ENCODE peak calls at places on chromosomes 6 and 20, in five cellular contexts. Q is stomach, N is transverse colon, X is GM12878, Y is suprapubic skin. L is an unnamed sample.

GRCh38 chr20:21202284-21202683 is 76.4 kb downstream of the KIZ start:
- DNase-seq in X (no peak), N (no peak), Q (no peak), Y (no peak), L (peak; percentile 12)

GRCh38 chr6:142913036-142913510 is 31.9 kb downstream of the HIVEP2 start:
- DNase-seq in Q (no peak), Y (no peak), X (peak; percentile 92), N (no peak), L (no peak)

GRCh38 chr20:37911838-37912273 is 8.9 kb downstream of the VSTM2L start:
- DNase-seq in Y (no peak), Q (no peak), N (peak; percentile 30), X (no peak), L (no peak)

GRCh38 chr6:106997392-106998257 is 23.1 kb upstream of the CD24 start:
- DNase-seq in Y (no peak), X (peak; percentile 12), N (peak; percentile 63), Q (peak; percentile 53), L (no peak)

GRCh38 chr6:46933751-46934150 is 12.0 kb upstream of the ADGRF5 start:
- DNase-seq in Y (no peak), N (no peak), X (no peak), Q (no peak), L (no peak)

GRCh38 chr6:79009819-79010218 is 68.2 kb downstream of the PHIP start:
- DNase-seq in Q (no peak), X (no peak), Y (no peak), N (no peak), L (no peak)

GRCh38 chr6:41021832-41022231 is 17.2 kb downstream of the UNC5CL start:
- DNase-seq in Q (no peak), X (no peak), N (no peak), Y (no peak), L (no peak)

GRCh38 chr6:17281497-17282481 is 628 bp downstream of the RBM24 start:
- DNase-seq in N (peak; percentile 14), Q (no peak), X (no peak), Y (peak; percentile 69), L (no peak)

GRCh38 chr6:166566026-166567011 is 20.2 kb downstream of the RAMACL start:
- DNase-seq in Y (no peak), N (no peak), X (no peak), Q (no peak), L (no peak)

GRCh38 chr6:37006793-37007339 is 1.4 kb downstream of the FGD2 start:
- DNase-seq in Y (no peak), Q (no peak), X (no peak), N (no peak), L (no peak)

GRCh38 chr6:31620586-31621319 is at the start of gene PRRC2A:
- DNase-seq in X (no peak), N (peak; percentile 96), Y (peak; percentile 98), Q (peak; percentile 97), L (peak; percentile 94)

GRCh38 chr6:15474196-15474595 is 188.6 kb downstream of the DTNBP1 start:
- DNase-seq in N (no peak), Q (no peak), X (no peak), Y (no peak), L (no peak)

DNA sequence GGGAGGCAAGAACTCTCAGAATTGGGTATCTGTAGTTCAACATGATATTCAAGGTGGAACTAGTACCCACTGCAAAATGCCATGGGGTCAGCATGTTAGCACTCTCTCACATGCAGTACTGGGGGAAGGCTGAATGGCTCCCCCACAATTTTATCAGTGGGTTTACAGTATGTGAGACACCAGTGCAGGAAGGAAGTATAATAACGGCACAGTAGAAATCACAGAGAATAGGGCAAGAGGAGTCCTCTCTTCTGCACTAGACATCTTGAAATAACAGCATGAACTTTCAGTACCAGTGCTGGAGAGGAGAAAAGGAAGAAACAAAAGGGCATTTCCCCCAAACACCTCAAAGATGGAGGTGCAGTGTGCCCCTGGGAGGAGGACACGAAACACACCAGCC is 1.5 kb downstream of the SLC35B2 start:
- DNase-seq in N (no peak), Q (no peak), Y (no peak), X (no peak), L (no peak)
- TF ChIP-seq POLR2AphosphoS5 in N (no peak), Q (no peak), Y (no peak), X (no peak), L (no peak)

GRCh38 chr20:31570735-31571617 is 34.1 kb upstream of the ID1 start:
- DNase-seq in Q (no peak), N (peak; percentile 25), Y (peak; percentile 78), X (no peak), L (no peak)
- TF ChIP-seq EP300 in Q (no peak), N (no peak), Y (no peak), X (no peak), L (no peak)

DNA sequence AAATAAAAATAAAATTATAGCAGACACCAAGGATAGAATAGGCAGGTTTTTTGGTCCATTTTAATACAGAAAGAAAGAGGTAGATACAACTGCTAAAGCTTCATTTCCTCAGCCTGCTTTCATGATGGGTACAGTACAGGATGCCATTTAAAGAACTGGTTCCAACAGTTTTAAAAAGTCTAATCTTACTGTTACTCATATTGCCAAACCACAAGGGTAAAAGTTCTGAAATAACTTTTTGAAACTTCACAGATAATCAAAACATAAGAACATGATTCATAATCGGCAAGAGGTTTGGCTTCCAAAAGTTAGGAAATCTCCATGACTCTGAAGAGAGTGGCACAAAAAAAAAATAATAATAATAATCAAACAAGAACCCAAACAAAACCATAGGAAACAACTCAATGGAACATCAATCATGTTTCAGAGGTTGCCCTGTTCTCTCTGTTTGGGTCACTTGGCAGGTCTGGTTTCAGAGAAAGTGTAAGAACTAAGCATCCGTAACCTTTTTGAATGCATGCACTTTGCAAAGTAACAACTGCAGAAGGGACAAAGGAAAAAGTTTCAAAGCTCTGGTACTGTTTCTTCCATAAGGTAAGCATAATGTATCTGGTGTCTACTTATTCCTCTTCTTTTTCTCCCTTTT is 79.7 kb downstream of the SMLR1 start:
- DNase-seq in N (no peak), Y (no peak), Q (no peak), X (no peak), L (no peak)
- TF ChIP-seq POLR2AphosphoS5 in N (no peak), Y (no peak), Q (no peak), X (no peak), L (no peak)

GRCh38 chr6:34768148-34768547 is 10.8 kb downstream of the SNRPC start:
- DNase-seq in Q (no peak), X (no peak), Y (no peak), N (no peak), L (no peak)

GRCh38 chr6:34772940-34773339 is 15.6 kb downstream of the SNRPC start:
- DNase-seq in N (no peak), Y (no peak), X (no peak), Q (no peak), L (no peak)

GRCh38 chr6:34774967-34775366 is 16.9 kb upstream of the BLTP3A start:
- DNase-seq in N (no peak), Y (no peak), Q (no peak), X (no peak), L (no peak)

GRCh38 chr6:34771727-34772126 is 14.4 kb downstream of the SNRPC start:
- DNase-seq in X (no peak), Y (no peak), N (no peak), Q (no peak), L (no peak)

DNA sequence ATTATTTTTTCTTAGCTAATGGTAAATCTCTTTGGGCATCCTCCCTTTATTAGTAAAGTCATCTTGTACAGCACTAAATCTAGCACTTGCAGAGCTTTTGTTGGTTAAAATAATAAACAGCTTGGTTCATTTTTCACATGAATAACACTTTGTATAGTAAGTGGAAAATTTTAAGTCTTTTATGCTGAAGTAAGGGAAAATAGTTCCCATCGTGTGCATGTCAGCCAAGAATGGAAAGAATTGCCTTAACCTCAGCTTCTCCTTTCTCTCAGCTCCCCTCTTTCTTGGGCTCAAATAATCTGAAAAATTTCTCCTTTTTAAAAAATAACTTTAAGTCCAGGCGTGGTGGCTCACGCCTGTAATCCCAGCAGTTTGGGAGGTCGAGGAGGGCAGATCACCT is 16.6 kb downstream of the SNRPC start:
- DNase-seq in X (no peak), Q (no peak), N (no peak), Y (no peak), L (no peak)
- TF ChIP-seq EP300 in X (no peak), Q (no peak), N (no peak), Y (no peak), L (no peak)

GRCh38 chr6:148885154-148885870 is 138.5 kb downstream of the UST start:
- DNase-seq in Q (no peak), N (no peak), X (no peak), Y (no peak), L (peak; percentile 55)
- TF ChIP-seq POLR2AphosphoS5 in Q (no peak), N (no peak), X (no peak), Y (no peak), L (no peak)

DNA sequence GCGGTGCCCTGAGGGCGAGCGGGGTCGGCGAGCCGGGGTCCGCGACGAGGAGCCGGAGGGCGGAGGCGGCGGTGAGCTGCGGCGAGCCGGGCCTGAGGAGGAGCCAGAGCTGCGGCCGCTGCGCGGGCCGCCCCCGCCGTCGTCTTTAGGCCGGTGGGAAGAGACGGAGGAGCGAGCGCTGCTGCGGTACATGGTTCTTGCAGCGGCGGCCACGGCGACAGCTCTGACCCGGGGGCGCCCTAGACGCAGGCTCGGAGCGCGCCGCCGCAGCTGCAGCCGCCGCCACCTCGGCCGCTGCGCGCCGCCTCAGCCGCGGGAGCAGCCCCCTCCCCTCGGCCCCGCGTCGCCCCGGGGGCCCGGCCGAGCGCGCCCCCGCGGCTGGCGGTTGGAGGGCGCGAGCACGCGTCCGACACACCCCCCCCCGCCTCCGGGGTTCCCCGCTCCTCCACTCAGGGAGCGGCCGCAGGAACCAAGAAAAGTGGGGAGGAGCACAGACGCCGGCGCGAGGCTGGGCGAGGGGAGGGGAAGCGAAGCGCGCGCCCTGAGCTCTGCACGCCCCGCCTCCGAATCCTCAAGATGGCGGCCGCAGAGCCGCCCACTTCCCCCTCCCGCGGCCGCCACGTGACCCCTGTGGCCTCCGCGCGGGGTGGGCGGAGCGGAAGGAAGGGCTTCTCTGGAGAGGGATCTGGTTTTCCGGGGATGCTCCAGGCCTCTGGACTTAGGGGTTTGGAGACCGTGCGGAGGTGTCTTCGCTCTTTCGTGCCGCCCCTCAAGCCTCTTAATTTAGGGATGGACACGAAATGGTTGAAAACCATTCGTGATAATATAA is at the start of gene ZNF318:
- DNase-seq in Y (peak; percentile 96), X (peak; percentile 82), N (peak; percentile 97), Q (peak; percentile 96), L (peak; percentile 98)
- TF ChIP-seq EP300 in Y (no peak), X (no peak), N (peak; percentile 7), Q (no peak), L (no peak)

L was measured in esophagus muscularis mucosa.